ENCODE peak calls at places on chromosome 13, in five cellular contexts. O is cardiac muscle cell, R is body of pancreas, E is retinal pigment epithelial cell, U is AG09309. S is an unnamed sample.

GRCh38 chr13:86826232-86826631 is 844.9 kb upstream of the SLITRK5 start:
- DNase-seq in U (no peak), R (no peak), E (no peak), O (no peak), S (no peak)

GRCh38 chr13:28719656-28720055 is 886 bp upstream of the SLC46A3 start:
- DNase-seq in E (no peak), O (peak; percentile 83), R (no peak), U (peak; percentile 64), S (peak; percentile 69)

GRCh38 chr13:75372517-75372916 is 109.5 kb downstream of the TBC1D4 start:
- DNase-seq in R (no peak), E (no peak), U (no peak), O (peak; percentile 72), S (no peak)

GRCh38 chr13:43085545-43085944 is 62.2 kb downstream of the DNAJC15 start:
- DNase-seq in E (no peak), R (no peak), O (peak; percentile 65), U (no peak), S (no peak)

GRCh38 chr13:94674609-94675348 is 37.6 kb downstream of the SOX21 start:
- DNase-seq in R (peak; percentile 53), O (peak; percentile 58), U (no peak), E (no peak), S (no peak)

GRCh38 chr13:92197669-92198068 is 799.2 kb downstream of the GPC5 start:
- DNase-seq in E (no peak), U (no peak), R (no peak), O (peak; percentile 49), S (no peak)

GRCh38 chr13:39484506-39485313 is 118.3 kb downstream of the LHFPL6 start:
- DNase-seq in R (no peak), U (peak; percentile 66), O (peak; percentile 66), E (no peak), S (peak; percentile 29)

GRCh38 chr13:51122868-51123267 is 11.8 kb upstream of the C13orf42 start:
- DNase-seq in E (no peak), U (no peak), O (no peak), R (no peak), S (no peak)

GRCh38 chr13:109761695-109762094 is 24.7 kb downstream of the IRS2 start:
- DNase-seq in O (no peak), R (no peak), U (no peak), E (no peak), S (no peak)

GRCh38 chr13:23744315-23744714 is 144.9 kb downstream of the MIPEP start:
- DNase-seq in R (no peak), E (no peak), O (no peak), U (no peak), S (no peak)

GRCh38 chr13:40440990-40441820 is 225.2 kb downstream of the FOXO1 start:
- DNase-seq in R (peak; percentile 92), E (peak; percentile 90), O (peak; percentile 55), U (no peak), S (no peak)

GRCh38 chr13:47959468-47960088 is 41.5 kb downstream of the SUCLA2 start:
- DNase-seq in O (no peak), E (no peak), U (no peak), R (no peak), S (no peak)
- H3K4me3 ChIP-seq in O (no peak overlapping the region), E (no peak overlapping the region), U (no peak overlapping the region), R (no peak overlapping the region), S (no peak overlapping the region)

GRCh38 chr13:20177049-20177831 is 15.5 kb downstream of the GJB2 start:
- DNase-seq in O (no peak), R (no peak), U (no peak), E (no peak), S (no peak)
- H3K4me3 ChIP-seq in O (no peak overlapping the region), R (no peak overlapping the region), U (no peak overlapping the region), E (no peak overlapping the region), S (peak overlapping the region; percentile 6)

GRCh38 chr13:38415233-38415632 is 65.6 kb downstream of the UFM1 start:
- DNase-seq in E (peak; percentile 35), U (no peak), R (no peak), O (no peak), S (no peak)
- H3K4me3 ChIP-seq in E (no peak overlapping the region), U (no peak overlapping the region), R (no peak overlapping the region), O (no peak overlapping the region), S (no peak overlapping the region)

DNA sequence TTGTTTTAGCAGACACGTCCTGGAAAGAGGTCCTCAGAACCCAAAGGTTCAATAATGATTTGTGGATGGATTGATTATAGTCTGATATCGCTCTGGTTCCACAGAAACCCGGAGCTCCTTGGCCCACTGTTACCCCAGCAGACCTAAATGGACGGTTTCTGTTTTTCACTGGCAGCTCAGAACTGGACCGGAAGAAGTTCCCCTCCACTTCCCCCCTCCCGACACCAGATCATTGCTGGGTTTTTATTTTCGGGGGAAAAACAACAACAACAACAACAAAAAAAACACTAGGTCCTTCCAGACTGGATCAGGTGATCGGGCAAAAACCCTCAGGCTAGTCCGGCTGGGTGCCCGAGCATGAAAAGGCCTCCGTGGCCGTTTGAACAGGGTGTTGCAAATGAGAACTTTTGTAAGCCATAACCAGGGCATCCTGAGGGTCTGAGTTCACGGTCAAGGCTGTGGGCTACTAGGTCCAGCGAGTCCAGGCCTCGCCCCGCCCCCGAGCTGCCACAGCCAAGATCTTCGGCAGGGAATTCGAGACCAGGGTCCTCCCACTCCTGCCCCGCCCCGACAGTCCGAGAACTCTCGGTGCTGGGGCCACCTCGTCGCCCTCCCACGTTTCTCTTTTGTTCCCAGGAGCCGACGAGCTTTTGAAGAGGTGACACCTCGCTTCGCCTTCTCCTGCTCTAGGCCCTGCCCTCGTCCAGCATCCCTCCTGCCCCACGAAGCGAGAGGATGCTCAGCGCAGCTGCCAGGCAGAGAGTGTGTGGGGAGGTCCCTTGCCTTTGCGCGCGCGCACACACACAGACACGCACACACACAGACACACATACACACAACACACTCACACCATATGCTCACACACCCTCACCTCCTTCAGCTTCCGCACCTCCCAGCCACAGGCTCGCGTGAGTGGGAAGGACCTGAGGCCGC is 8.7 kb downstream of the ZIC2 start:
- DNase-seq in U (no peak), R (no peak), O (no peak), E (no peak), S (no peak)
- H3K4me3 ChIP-seq in U (no peak overlapping the region), R (no peak overlapping the region), O (no peak overlapping the region), E (no peak overlapping the region), S (no peak overlapping the region)

DNA sequence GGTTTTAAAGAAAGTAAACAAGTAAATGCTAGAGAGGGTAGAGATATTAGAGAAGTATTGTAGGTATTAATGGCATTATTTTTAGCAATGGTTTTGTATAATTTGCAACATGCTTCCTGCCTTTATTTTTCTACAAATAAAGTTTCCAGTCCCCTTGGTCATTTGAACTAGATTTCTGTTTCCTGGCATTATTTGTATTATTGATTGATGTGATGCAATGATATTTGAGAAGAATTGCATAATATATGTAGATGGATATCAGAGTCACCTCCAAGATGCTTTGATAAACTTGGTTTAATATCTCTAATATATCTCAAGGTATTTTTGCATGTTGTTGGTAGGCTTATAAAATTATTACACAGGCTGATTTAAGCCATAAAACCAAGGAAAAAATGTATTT is 1054.6 kb downstream of the SLITRK1 start:
- DNase-seq in O (no peak), U (no peak), R (no peak), E (no peak), S (no peak)
- H3K4me3 ChIP-seq in O (no peak overlapping the region), U (no peak overlapping the region), R (no peak overlapping the region), E (no peak overlapping the region), S (no peak overlapping the region)

GRCh38 chr13:21232196-21232595 is 55.7 kb downstream of the MRPL57 start:
- DNase-seq in U (peak; percentile 78), R (no peak), E (no peak), O (peak; percentile 69), S (no peak)

GRCh38 chr13:21231426-21231945 is 55.0 kb downstream of the MRPL57 start:
- DNase-seq in R (no peak), U (no peak), O (peak; percentile 17), E (no peak), S (no peak)

GRCh38 chr13:21234537-21234936 is 58.1 kb downstream of the MRPL57 start:
- DNase-seq in O (no peak), E (no peak), U (no peak), R (no peak), S (no peak)

GRCh38 chr13:21232599-21232998 is 56.1 kb downstream of the MRPL57 start:
- DNase-seq in R (no peak), E (no peak), U (no peak), O (no peak), S (no peak)

DNA sequence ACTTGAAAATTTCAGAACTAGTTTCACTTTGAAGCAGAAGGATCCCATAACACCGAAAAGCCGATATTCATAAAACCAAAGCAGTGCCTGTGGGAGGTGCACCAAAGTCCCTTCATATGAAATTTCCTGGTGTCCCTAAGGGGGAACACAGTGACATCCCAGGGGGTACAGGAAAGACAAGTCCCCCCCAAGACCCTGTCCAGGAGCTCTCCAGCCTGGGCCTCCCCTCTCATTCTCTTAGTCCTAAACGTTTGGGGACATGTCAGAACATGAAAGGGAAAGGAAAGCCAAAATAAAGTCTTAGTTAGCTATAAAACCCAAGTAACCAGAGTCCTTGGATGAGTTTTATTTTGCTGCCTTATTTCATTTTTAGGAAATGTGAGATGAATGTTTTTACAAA is 56.6 kb downstream of the MRPL57 start:
- DNase-seq in E (no peak), O (no peak), R (no peak), U (no peak), S (no peak)
- H3K4me3 ChIP-seq in E (no peak overlapping the region), O (no peak overlapping the region), R (no peak overlapping the region), U (peak overlapping the region; percentile 33), S (no peak overlapping the region)

GRCh38 chr13:110811751-110812110 is 98.2 kb downstream of the ING1 start:
- DNase-seq in E (no peak), R (no peak), U (no peak), O (no peak), S (no peak)
- H3K4me3 ChIP-seq in E (no peak overlapping the region), R (no peak overlapping the region), U (no peak overlapping the region), O (no peak overlapping the region), S (no peak overlapping the region)